ENCODE peak calls at places on chromosomes 5 and 9, in six cellular contexts. N, D, C, S, M and X are unnamed samples.

GRCh38 chr5:130189961-130190360 is 285.7 kb downstream of the CHSY3 start:
- DNase-seq in N (no peak), D (no peak), C (no peak), S (no peak), M (no peak), X (no peak)

GRCh38 chr5:132265336-132266030 is 8.0 kb downstream of the PDLIM4 start:
- DNase-seq in N (peak), D (no peak), C (peak), S (peak), M (peak), X (no peak)

GRCh38 chr5:544675-545330 is 20.6 kb upstream of the SLC9A3 start:
- DNase-seq in N (no peak), D (no peak), C (no peak), S (no peak), M (no peak), X (no peak)

GRCh38 chr9:92506184-92506857 is 24.0 kb upstream of the ASPN start:
- DNase-seq in N (no peak), D (no peak), C (peak), S (peak), M (peak), X (no peak)

GRCh38 chr5:35313296-35313695 is 83.0 kb upstream of the PRLR start:
- DNase-seq in N (no peak), D (no peak), C (peak), S (peak), M (peak), X (no peak)

GRCh38 chr5:149561848-149562247 is 10.6 kb upstream of the CSNK1A1 start:
- DNase-seq in N (peak), D (no peak), C (peak), S (peak), M (peak), X (no peak)

GRCh38 chr9:131287366-131287765 is 2.2 kb upstream of the PLPP7 start:
- DNase-seq in N (no peak), D (no peak), C (no peak), S (no peak), M (no peak), X (no peak)

GRCh38 chr5:103918668-103919367 is 356.2 kb upstream of the NUDT12 start:
- DNase-seq in N (no peak), D (peak), C (peak), S (peak), M (peak), X (no peak)

GRCh38 chr5:15386122-15386521 is 113.9 kb upstream of the FBXL7 start:
- DNase-seq in N (no peak), D (no peak), C (no peak), S (no peak), M (no peak), X (no peak)

GRCh38 chr5:139725073-139725830 is 70.4 kb upstream of the PSD2 start:
- DNase-seq in N (no peak), D (no peak), C (peak), S (peak), M (peak), X (no peak)

GRCh38 chr5:74338101-74338388 is 302.5 kb downstream of the ENC1 start:
- DNase-seq in N (no peak), D (no peak), C (no peak), S (no peak), M (peak), X (no peak)

GRCh38 chr5:74334434-74335364 is 305.8 kb downstream of the ENC1 start:
- DNase-seq in N (no peak), D (no peak), C (no peak), S (no peak), M (peak), X (no peak)

GRCh38 chr5:74340476-74340875 is 300.1 kb downstream of the ENC1 start:
- DNase-seq in N (no peak), D (no peak), C (no peak), S (no peak), M (no peak), X (no peak)

GRCh38 chr5:74336286-74336685 is 304.2 kb downstream of the ENC1 start:
- DNase-seq in N (no peak), D (no peak), C (no peak), S (no peak), M (no peak), X (no peak)

DNA sequence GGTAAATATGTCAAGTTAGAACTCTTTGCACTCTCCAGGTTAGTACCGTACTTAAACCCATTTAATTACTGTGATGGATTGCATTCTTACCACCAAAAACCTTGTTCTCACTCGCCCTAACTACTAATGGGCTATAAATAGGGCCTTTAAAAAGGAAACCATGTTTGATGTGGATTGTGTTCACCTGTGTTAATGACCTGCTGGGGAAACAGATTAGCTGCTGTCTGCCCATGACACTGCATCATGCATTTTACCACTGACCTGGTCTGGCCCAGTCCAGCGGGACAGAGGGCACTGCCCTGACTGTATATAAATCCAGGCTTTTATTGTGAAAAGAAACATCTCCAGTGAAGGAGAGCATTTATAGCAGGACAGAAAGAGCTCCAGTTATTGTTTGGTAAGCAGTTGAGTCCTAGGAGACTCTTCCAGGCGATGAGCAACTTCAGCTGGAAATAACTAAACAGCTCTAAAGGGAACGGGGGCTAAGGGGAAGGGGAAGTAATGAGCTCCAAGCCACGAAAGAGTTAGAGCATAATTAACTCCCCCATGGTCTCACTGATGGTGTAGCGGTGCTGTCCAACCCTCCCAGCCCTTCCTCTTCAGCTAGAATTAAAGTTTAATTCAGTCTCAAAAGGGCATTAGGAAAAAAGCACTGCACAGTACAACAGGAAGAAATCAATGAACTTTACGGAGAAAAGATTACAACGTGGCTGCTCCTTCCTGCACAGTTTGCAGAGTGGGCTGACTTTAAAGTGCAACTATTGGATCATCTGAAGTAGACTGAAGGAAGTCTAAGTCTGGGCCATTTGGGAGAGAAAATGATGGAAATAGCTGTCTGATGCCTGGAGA is 303.1 kb downstream of the ENC1 start:
- DNase-seq in N (no peak), D (no peak), C (no peak), S (no peak), M (no peak), X (no peak)
- H4K91ac ChIP-seq in N (no peak), D (no peak), C (no peak), S (no peak), M (peak), X (no peak)

GRCh38 chr9:82670726-82671125 is 392.2 kb downstream of the RASEF start:
- DNase-seq in N (no peak), D (no peak), C (no peak), S (no peak), M (no peak), X (no peak)
- H4K91ac ChIP-seq in N (no peak), D (no peak), C (no peak), S (no peak), M (no peak), X (no peak)

GRCh38 chr5:176517053-176517661 is 20.0 kb downstream of the RNF44 start:
- DNase-seq in N (no peak), D (no peak), C (no peak), S (no peak), M (no peak), X (no peak)
- H4K91ac ChIP-seq in N (no peak), D (no peak), C (no peak), S (no peak), M (no peak), X (no peak)

GRCh38 chr5:154683101-154683757 is 71.9 kb upstream of the LARP1 start:
- DNase-seq in N (no peak), D (no peak), C (peak), S (no peak), M (no peak), X (no peak)

GRCh38 chr5:154690488-154690887 is 64.7 kb upstream of the LARP1 start:
- DNase-seq in N (peak), D (no peak), C (no peak), S (no peak), M (no peak), X (no peak)

DNA sequence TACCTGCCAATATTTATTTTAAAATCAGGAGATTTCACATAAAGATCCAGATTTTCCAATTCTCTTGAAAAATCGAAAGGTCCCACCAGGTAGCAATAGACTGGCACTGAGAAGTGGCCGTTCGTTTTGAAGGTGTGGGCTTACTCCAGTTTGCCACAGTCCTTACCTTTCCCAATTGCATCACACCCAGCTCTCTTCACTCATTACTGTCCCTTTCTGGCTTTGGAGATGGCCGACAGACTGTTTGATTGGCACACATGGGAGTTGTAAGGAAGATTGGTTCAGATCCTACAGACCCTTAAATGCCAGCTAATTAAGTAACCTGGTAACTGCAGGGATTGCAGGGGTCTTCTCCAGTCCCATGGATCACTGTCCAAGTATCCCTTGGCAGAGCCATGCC is 68.7 kb upstream of the LARP1 start:
- DNase-seq in N (no peak), D (no peak), C (no peak), S (no peak), M (no peak), X (no peak)
- H4K91ac ChIP-seq in N (no peak), D (no peak), C (no peak), S (no peak), M (no peak), X (no peak)

GRCh38 chr5:123125172-123125508 is 36.1 kb downstream of the PRDM6 start:
- DNase-seq in N (no peak), D (no peak), C (peak), S (peak), M (no peak), X (no peak)
- H4K91ac ChIP-seq in N (no peak), D (no peak), C (no peak), S (no peak), M (no peak), X (no peak)

DNA sequence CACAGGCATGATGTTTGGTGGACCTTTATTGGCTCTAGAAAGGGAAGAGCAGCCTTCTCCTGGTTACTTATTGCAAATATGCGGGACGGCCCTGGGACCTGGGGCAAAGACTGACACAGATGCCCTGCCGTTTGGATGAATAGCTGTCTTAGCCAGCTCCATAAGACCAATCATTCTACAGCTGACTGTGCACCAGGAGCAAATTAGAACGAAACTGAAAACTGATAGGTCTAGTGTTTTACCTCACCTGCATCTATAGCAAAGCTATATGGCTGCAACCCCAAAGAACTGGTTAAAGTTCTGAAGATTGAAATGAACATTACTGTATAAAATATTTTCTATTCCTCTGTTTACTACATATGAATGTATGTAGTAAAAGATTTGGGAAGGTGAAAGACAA is 34.2 kb upstream of the BNC2 start:
- DNase-seq in N (no peak), D (no peak), C (no peak), S (no peak), M (no peak), X (no peak)
- H4K91ac ChIP-seq in N (no peak), D (no peak), C (no peak), S (no peak), M (no peak), X (no peak)